ENCODE peak calls at places on chromosome 16, in four cellular contexts. X is lower leg skin; S is CD8-positive, alpha-beta memory T cell; V is heart left ventricle. A is an unnamed sample.

GRCh38 chr16:19396555-19397011 is 21.1 kb upstream of the TMC5 start:
- DNase-seq in S (no peak), X (no peak), V (no peak), A (no peak)

GRCh38 chr16:19164285-19164684 is 3.8 kb upstream of the SYT17 start:
- DNase-seq in S (no peak), X (no peak), V (no peak), A (no peak)

GRCh38 chr16:57781741-57782606 is 20.3 kb downstream of the KIFC3 start:
- DNase-seq in S (no peak), X (no peak), V (no peak), A (no peak)

GRCh38 chr16:70765491-70765890 is 35.5 kb downstream of the VAC14 start:
- DNase-seq in V (peak), S (no peak), X (no peak), A (no peak)

GRCh38 chr16:61834082-61834481 is 202.2 kb downstream of the CDH8 start:
- DNase-seq in X (no peak), S (no peak), V (no peak), A (no peak)

GRCh38 chr16:22685162-22685830 is 128.7 kb upstream of the HS3ST2 start:
- DNase-seq in V (peak), S (no peak), X (peak), A (no peak)

GRCh38 chr16:57134982-57135381 is 42.6 kb downstream of the CPNE2 start:
- DNase-seq in V (no peak), S (no peak), X (no peak), A (no peak)

GRCh38 chr16:31484491-31485171 is 1.7 kb downstream of the SLC5A2 start:
- DNase-seq in V (no peak), S (no peak), X (no peak), A (no peak)

GRCh38 chr16:67016681-67017450 is 12.1 kb upstream of the CBFB start:
- DNase-seq in V (no peak), S (no peak), X (peak), A (no peak)

GRCh38 chr16:50719401-50720337 is 22.2 kb upstream of the CYLD start:
- DNase-seq in X (no peak), V (no peak), S (no peak), A (no peak)

GRCh38 chr16:87420401-87421368 is 28.5 kb downstream of the MAP1LC3B start:
- DNase-seq in X (peak), S (no peak), V (no peak), A (no peak)

GRCh38 chr16:68331879-68332410 is 21.1 kb downstream of the PRMT7 start:
- DNase-seq in S (no peak), V (no peak), X (no peak), A (no peak)
- H3K4me3 ChIP-seq in S (no peak), V (no peak), X (no peak), A (no peak)

GRCh38 chr16:52545157-52545543 is 1.8 kb downstream of the TOX3 start:
- DNase-seq in S (no peak), X (no peak), V (no peak), A (no peak)
- H3K4me3 ChIP-seq in S (no peak), X (peak), V (peak), A (no peak)

DNA sequence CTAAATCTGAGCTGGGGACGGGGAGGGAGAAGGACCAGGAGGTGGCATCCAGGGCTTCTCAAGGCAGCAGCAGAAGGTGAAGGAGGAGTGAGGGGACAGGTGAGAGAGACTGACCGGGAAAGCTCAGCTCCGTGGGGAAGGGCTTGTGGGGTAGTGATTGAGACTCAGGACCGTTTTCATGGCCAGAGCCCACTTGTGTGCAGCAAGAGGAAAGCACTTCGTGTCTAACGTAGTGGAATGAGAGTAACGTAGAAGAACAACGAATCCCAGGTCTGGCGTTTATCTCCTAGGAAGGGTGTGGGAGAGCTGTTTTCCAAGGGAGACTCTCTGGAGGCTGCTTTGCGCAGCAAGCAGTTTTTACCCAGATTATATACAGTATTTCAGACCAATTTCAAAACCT is 1.3 kb upstream of the CDH3 start:
- DNase-seq in V (no peak), X (no peak), S (no peak), A (no peak)
- H3K4me3 ChIP-seq in V (no peak), X (no peak), S (no peak), A (no peak)

GRCh38 chr16:10386517-10387377 is 886 bp downstream of the ATF7IP2 start:
- DNase-seq in X (no peak), V (no peak), S (no peak), A (no peak)
- H3K4me3 ChIP-seq in X (peak), V (peak), S (peak), A (peak)

GRCh38 chr16:35377142-35377541 is 1917.7 kb downstream of the TP53TG3F start:
- DNase-seq in X (no peak), S (no peak), V (no peak), A (no peak)
- H3K4me3 ChIP-seq in X (no peak), S (no peak), V (no peak), A (no peak)

GRCh38 chr16:8846401-8846932 is 22.3 kb downstream of the CARHSP1 start:
- DNase-seq in X (peak), S (no peak), V (no peak), A (no peak)
- H3K4me3 ChIP-seq in X (no peak), S (no peak), V (no peak), A (no peak)

A was measured in skeletal muscle cell.